ENCODE peak calls at places on chromosome 15, in four cellular contexts. F is DND-41, I is psoas muscle, L is cardiac muscle cell. R is an unnamed sample.

GRCh38 chr15:101795455-101795854 is 7.9 kb upstream of the OR4F6 start:
- DNase-seq in F (no peak), I (no peak), L (no peak), R (no peak)

GRCh38 chr15:38217788-38218609 is 34.6 kb upstream of the SPRED1 start:
- DNase-seq in I (no peak), F (no peak), L (no peak), R (no peak)

GRCh38 chr15:47293763-47294162 is 423.5 kb upstream of the SEMA6D start:
- DNase-seq in L (no peak), I (peak; percentile 69), F (no peak), R (no peak)

GRCh38 chr15:98727115-98728040 is 79.0 kb downstream of the IGF1R start:
- DNase-seq in I (peak; percentile 91), L (peak; percentile 85), F (no peak), R (no peak)

GRCh38 chr15:71136159-71137137 is 21.2 kb downstream of the THSD4 start:
- DNase-seq in I (no peak), L (no peak), F (no peak), R (no peak)

GRCh38 chr15:35485411-35485810 is 60.6 kb downstream of the DPH6 start:
- DNase-seq in I (no peak), L (no peak), F (no peak), R (no peak)

GRCh38 chr15:45399381-45400212 is 21.3 kb upstream of the GATM start:
- DNase-seq in L (peak; percentile 67), F (no peak), I (no peak), R (peak; percentile 27)

GRCh38 chr15:66673410-66674322 is 28.4 kb upstream of the SMAD6 start:
- DNase-seq in L (peak; percentile 66), I (peak; percentile 34), F (peak; percentile 64), R (peak; percentile 2)

GRCh38 chr15:60520825-60521368 is 42.0 kb upstream of the ICE2 start:
- DNase-seq in L (peak; percentile 72), I (peak; percentile 66), F (peak; percentile 72), R (peak; percentile 62)

GRCh38 chr15:32781781-32782180 is 64.0 kb downstream of the GREM1 start:
- DNase-seq in F (no peak), I (no peak), L (no peak), R (no peak)

GRCh38 chr15:67120839-67121540 is 55.6 kb downstream of the SMAD3 start:
- DNase-seq in L (no peak), I (peak; percentile 91), F (no peak), R (peak; percentile 93)

GRCh38 chr15:27847775-27848710 is 251.1 kb downstream of the OCA2 start:
- DNase-seq in F (no peak), L (no peak), I (no peak), R (no peak)

GRCh38 chr15:57692709-57693108 is 13.8 kb upstream of the POLR2M start:
- DNase-seq in F (no peak), L (no peak), I (no peak), R (no peak)

GRCh38 chr15:72838311-72838731 is 54.8 kb upstream of the ADPGK start:
- DNase-seq in I (peak; percentile 55), F (no peak), L (no peak), R (no peak)

GRCh38 chr15:78712797-78713515 is 71.9 kb upstream of the CHRNB4 start:
- DNase-seq in F (peak; percentile 21), L (no peak), I (no peak), R (no peak)

GRCh38 chr15:83285979-83286553 is 1.6 kb upstream of the BNC1 start:
- DNase-seq in F (no peak), L (no peak), I (no peak), R (no peak)

GRCh38 chr15:68197661-68198437 is 7.3 kb downstream of the CALML4 start:
- DNase-seq in L (no peak), F (no peak), I (no peak), R (no peak)
- H3K27ac ChIP-seq in L (no peak overlapping the region), F (no peak overlapping the region), I (no peak overlapping the region), R (no peak overlapping the region)

DNA sequence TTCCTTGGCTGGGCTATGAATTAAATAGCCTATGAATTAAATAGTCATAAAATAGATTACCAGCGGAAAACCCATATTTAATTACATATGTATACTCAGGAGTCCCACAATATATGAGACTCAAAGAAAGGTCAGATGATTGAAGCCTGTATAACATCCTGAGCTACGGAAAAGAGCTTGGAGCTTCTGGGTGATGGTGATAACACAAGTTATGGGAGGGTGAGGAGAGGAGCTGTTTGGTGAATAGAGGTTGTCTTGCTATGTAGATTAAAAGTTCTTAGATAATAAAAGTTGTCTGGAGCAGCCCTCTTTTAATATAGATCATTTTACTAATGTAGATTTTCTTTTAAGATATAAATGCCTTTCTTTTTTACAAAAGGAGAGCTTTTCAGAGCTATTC is 1.8 kb downstream of the PML start:
- DNase-seq in I (no peak), F (no peak), L (no peak), R (no peak)
- H3K4me1 ChIP-seq in I (peaks cover 43% of the 10 kb centered on the region), F (peaks cover 64% of the 10 kb centered on the region), L (peaks cover 10% of the 10 kb centered on the region), R (peaks cover 57% of the 10 kb centered on the region)

GRCh38 chr15:74045636-74046274 is 36.6 kb downstream of the GOLGA6A start:
- DNase-seq in I (no peak), F (no peak), L (no peak), R (no peak)

GRCh38 chr15:74042603-74043424 is 39.5 kb downstream of the GOLGA6A start:
- DNase-seq in F (no peak), L (no peak), I (no peak), R (no peak)

GRCh38 chr15:74045184-74045583 is 37.2 kb downstream of the GOLGA6A start:
- DNase-seq in L (no peak), F (no peak), I (no peak), R (no peak)

GRCh38 chr15:74043425-74044266 is 38.7 kb downstream of the GOLGA6A start:
- DNase-seq in I (no peak), F (no peak), L (no peak), R (no peak)

DNA sequence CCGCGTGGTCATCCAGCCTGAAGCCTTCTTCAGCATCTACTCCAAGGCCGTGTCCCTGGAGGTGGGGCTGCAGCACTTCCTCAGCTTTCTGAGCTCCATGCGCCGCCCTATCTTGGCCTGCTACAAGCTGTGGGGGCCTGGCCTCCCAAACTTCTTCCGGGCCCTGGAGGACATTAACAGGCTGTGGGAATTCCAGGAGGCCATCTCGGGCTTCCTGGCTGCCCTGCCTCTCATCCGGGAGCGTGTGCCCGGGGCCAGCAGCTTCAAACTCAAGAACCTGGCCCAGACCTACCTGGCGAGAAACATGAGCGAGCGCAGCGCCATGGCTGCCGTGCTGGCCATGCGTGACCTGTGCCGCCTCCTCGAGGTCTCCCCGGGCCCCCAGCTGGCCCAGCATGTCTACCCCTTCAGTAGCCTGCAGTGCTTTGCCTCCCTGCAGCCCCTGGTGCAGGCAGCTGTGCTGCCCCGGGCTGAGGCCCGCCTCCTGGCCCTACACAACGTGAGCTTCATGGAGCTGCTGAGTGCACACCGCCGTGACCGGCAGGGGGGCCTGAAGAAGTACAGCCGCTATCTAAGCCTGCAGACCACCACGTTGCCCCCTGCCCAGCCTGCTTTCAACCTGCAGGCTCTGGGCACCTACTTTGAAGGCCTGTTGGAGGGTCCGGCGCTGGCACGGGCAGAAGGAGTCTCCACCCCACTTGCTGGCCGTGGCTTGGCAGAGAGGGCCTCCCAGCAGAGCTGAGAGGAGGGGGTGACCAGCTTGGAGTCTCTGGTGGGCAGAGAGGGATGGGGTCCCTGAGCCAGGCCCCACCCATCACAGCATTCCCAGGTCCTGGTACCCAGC is 37.9 kb downstream of the GOLGA6A start:
- DNase-seq in L (no peak), I (peak; percentile 67), F (no peak), R (no peak)
- H3K27ac ChIP-seq in L (no peak overlapping the region), I (peak overlapping the region; percentile 55), F (no peak overlapping the region), R (no peak overlapping the region)

GRCh38 chr15:80986487-80986886 is 3.1 kb downstream of the MESD start:
- DNase-seq in F (no peak), I (no peak), L (no peak), R (no peak)
- H3K4me1 ChIP-seq in F (peaks cover 41% of the 10 kb centered on the region), I (peaks cover 38% of the 10 kb centered on the region), L (peaks cover 13% of the 10 kb centered on the region), R (peaks cover 61% of the 10 kb centered on the region)

GRCh38 chr15:34373951-34374350 is 7.0 kb upstream of the LPCAT4 start:
- DNase-seq in L (no peak), F (no peak), I (no peak), R (no peak)
- H3K27ac ChIP-seq in L (no peak overlapping the region), F (no peak overlapping the region), I (no peak overlapping the region), R (no peak overlapping the region)

DNA sequence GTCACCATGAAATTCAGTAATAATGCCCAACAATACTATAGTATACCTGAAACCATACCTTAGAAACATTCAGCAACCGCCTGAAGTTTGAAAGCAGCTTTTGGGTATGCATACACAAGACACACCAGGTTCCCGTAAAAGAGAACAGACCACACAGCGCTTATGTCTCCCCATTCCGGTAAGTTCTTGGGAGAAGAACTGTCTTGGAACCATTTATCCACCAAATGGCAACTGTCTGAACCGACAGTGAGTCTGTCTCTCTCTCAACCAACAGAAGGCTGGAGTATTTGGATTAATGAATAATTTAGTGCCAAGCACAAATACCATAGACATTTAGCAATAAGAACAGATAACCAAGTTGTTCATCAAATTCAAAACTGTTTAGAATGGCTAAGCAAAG is 7.6 kb downstream of the RGMA start:
- DNase-seq in F (no peak), L (no peak), I (no peak), R (no peak)
- H3K4me1 ChIP-seq in F (peaks cover 5% of the 10 kb centered on the region), L (no peaks in the 10 kb centered on the region), I (peaks cover 90% of the 10 kb centered on the region), R (no peaks in the 10 kb centered on the region)

GRCh38 chr15:99955532-99955931 is 222.3 kb upstream of the LYSMD4 start:
- DNase-seq in I (no peak), F (no peak), L (no peak), R (no peak)
- H3K27ac ChIP-seq in I (no peak overlapping the region), F (no peak overlapping the region), L (no peak overlapping the region), R (no peak overlapping the region)

GRCh38 chr15:74304459-74304858 is 63.0 kb downstream of the CYP11A1 start:
- DNase-seq in F (no peak), L (no peak), I (no peak), R (no peak)

GRCh38 chr15:74300057-74300620 is 64.0 kb downstream of the CCDC33 start:
- DNase-seq in I (no peak), L (no peak), F (no peak), R (no peak)

GRCh38 chr15:74301583-74302374 is 65.7 kb downstream of the CCDC33 start:
- DNase-seq in I (no peak), F (no peak), L (no peak), R (no peak)

GRCh38 chr15:74303741-74304309 is 63.6 kb downstream of the CYP11A1 start:
- DNase-seq in F (no peak), I (no peak), L (no peak), R (no peak)

DNA sequence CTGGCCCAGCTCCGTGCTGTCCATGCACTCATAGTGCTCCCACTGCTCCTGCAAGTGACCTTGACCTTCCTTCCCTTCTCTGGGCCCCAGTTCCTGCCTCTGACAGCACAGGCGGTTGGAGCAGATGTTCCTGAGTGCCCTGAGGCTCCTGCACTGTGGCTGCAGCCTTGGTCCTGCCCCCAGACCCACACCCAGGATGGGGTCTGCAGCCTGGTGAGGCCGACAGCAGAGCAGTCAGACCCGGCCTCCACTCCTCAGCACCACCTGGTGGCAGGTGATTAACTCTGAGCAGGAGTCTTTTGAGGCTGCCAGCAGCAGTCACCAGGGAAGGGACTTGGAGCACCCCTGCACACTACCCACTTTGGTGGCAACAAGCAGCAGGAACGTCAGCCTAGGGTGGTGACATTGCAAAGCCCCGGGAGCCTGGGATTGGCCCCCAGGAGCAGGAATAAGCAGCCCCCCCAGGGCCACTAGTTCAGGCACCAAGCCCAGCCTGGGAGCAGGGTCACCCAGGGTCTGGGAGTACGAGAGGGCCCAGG is 64.6 kb downstream of the CYP11A1 start:
- DNase-seq in I (no peak), F (peak; percentile 39), L (peak; percentile 71), R (no peak)
- H3K4me1 ChIP-seq in I (no peaks in the 10 kb centered on the region), F (no peaks in the 10 kb centered on the region), L (peaks cover 4% of the 10 kb centered on the region), R (no peaks in the 10 kb centered on the region)

GRCh38 chr15:65085207-65085753 is 8.7 kb downstream of the KBTBD13 start:
- DNase-seq in F (no peak), L (no peak), I (no peak), R (no peak)
- H3K27ac ChIP-seq in F (no peak overlapping the region), L (no peak overlapping the region), I (peak overlapping the region; percentile 87), R (no peak overlapping the region)